ENCODE peak calls at places on chromosome 1, in four cellular contexts. N is HT1080, E is NCI-H1436, I is HuH-7.5. H is an unnamed sample.

GRCh38 chr1:54798769-54799641 is 2.1 kb downstream of the TTC22 start:
- DNase-seq in I (no peak), E (no peak), N (no peak), H (no peak)

GRCh38 chr1:222712253-222713090 is at the start of the genes AIDA and BROX:
- DNase-seq in I (peak; percentile 77), E (peak; percentile 89), N (peak; percentile 73), H (peak; percentile 89)

GRCh38 chr1:234206651-234207284 is 166.5 kb upstream of the COA6 start:
- DNase-seq in I (no peak), N (peak; percentile 95), E (no peak), H (peak; percentile 46)

GRCh38 chr1:118788372-118788955 is 199.7 kb downstream of the TBX15 start:
- DNase-seq in I (no peak), E (no peak), N (peak; percentile 59), H (peak; percentile 93)

GRCh38 chr1:113391643-113392271 is 1.4 kb downstream of the MAGI3 start:
- DNase-seq in N (no peak), I (no peak), E (no peak), H (peak; percentile 7)

GRCh38 chr1:6052543-6053205 is 7.0 kb downstream of the KCNAB2 start:
- DNase-seq in E (peak; percentile 35), I (peak; percentile 80), N (peak; percentile 37), H (peak; percentile 43)

GRCh38 chr1:54407957-54408700 is 1.9 kb upstream of the SSBP3 start:
- DNase-seq in N (peak; percentile 88), E (no peak), I (no peak), H (peak; percentile 44)

GRCh38 chr1:22127248-22127647 is 15.6 kb downstream of the WNT4 start:
- DNase-seq in N (no peak), I (no peak), E (no peak), H (no peak)

GRCh38 chr1:225561675-225562074 is 91.2 kb downstream of the ENAH start:
- DNase-seq in E (no peak), N (no peak), I (no peak), H (no peak)

GRCh38 chr1:2314803-2315710 is 76.3 kb downstream of the MORN1 start:
- DNase-seq in E (no peak), I (peak; percentile 93), N (peak; percentile 32), H (no peak)

GRCh38 chr1:10302416-10302815 is 92.0 kb downstream of the KIF1B start:
- DNase-seq in N (no peak), I (no peak), E (no peak), H (no peak)

GRCh38 chr1:210342986-210343780 is 14.5 kb downstream of the HHAT start:
- DNase-seq in N (peak; percentile 62), I (no peak), E (peak; percentile 88), H (peak; percentile 23)

GRCh38 chr1:169485427-169486280 is at the start of gene SLC19A2:
- DNase-seq in E (peak; percentile 97), N (peak; percentile 99), I (peak; percentile 91), H (peak; percentile 98)

GRCh38 chr1:233389867-233390266 is 62.3 kb downstream of the MAP3K21 start:
- DNase-seq in I (no peak), N (no peak), E (no peak), H (no peak)

GRCh38 chr1:204072951-204073836 is at the start of gene SOX13:
- DNase-seq in N (peak; percentile 76), I (peak; percentile 89), E (peak; percentile 81), H (peak; percentile 86)

GRCh38 chr1:65703853-65704252 is 88.8 kb upstream of the PDE4B start:
- DNase-seq in E (no peak), I (no peak), N (no peak), H (no peak)

GRCh38 chr1:115867216-115867615 is 26.3 kb upstream of the NHLH2 start:
- DNase-seq in E (no peak), I (no peak), N (peak; percentile 75), H (no peak)

GRCh38 chr1:90133133-90133532 is 138.2 kb downstream of the ZNF326 start:
- DNase-seq in I (no peak), E (peak; percentile 34), N (peak; percentile 34), H (peak; percentile 8)

GRCh38 chr1:182257369-182258063 is 134.1 kb downstream of the GLUL start:
- DNase-seq in E (no peak), I (no peak), N (no peak), H (no peak)

GRCh38 chr1:61941794-61942193 is 199.5 kb downstream of the PATJ start:
- DNase-seq in N (no peak), E (no peak), I (no peak), H (no peak)

GRCh38 chr1:63813829-63814277 is 40.0 kb downstream of the ROR1 start:
- DNase-seq in E (no peak), I (no peak), N (no peak), H (peak; percentile 64)